ENCODE peak calls at places on chromosomes 4 and X, in six cellular contexts. X, T, N, D, C and P are unnamed samples.

GRCh38 chr4:173214661-173215060 is 46.0 kb downstream of the GALNT7 start:
- DNase-seq in X (no peak), C (no peak), T (peak), D (no peak), N (peak), P (no peak)

GRCh38 chr4:37430718-37431416 is 186.3 kb downstream of the NWD2 start:
- DNase-seq in C (no peak), D (no peak), N (no peak), X (peak), T (no peak), P (no peak)

GRCh38 chrX:45712067-45712466 is 511.4 kb upstream of the DIPK2B start:
- DNase-seq in T (no peak), N (peak), X (no peak), D (no peak), C (no peak), P (no peak)

GRCh38 chr4:53844133-53844532 is 220.3 kb downstream of the CHIC2 start:
- DNase-seq in D (no peak), T (no peak), N (no peak), X (no peak), C (no peak), P (no peak)

GRCh38 chrX:67734111-67734753 is 190.4 kb downstream of the AR start:
- DNase-seq in T (no peak), D (no peak), N (no peak), C (no peak), X (no peak), P (no peak)

GRCh38 chrX:46642145-46642544 is 68.6 kb downstream of the CHST7 start:
- DNase-seq in N (no peak), C (no peak), T (peak), X (peak), D (no peak), P (peak)

GRCh38 chrX:154751121-154751668 is 318 bp upstream of the GAB3 start:
- DNase-seq in N (no peak), D (no peak), X (no peak), T (no peak), C (peak), P (no peak)

GRCh38 chrX:113058634-113059033 is 218.0 kb upstream of the AMOT start:
- DNase-seq in C (no peak), D (no peak), X (no peak), N (peak), T (no peak), P (no peak)

GRCh38 chr4:92304073-92304472 is 307 bp downstream of the GRID2 start:
- DNase-seq in X (no peak), D (no peak), N (no peak), T (no peak), C (no peak), P (no peak)

GRCh38 chr4:111323916-111324315 is 701.0 kb upstream of the PITX2 start:
- DNase-seq in C (no peak), T (no peak), X (no peak), D (no peak), N (peak), P (no peak)

GRCh38 chrX:120251471-120252011 is 929 bp downstream of the ZBTB33 start:
- DNase-seq in T (peak), C (peak), D (no peak), X (peak), N (peak), P (no peak)

GRCh38 chr4:66736593-66736992 is 808.7 kb downstream of the CENPC start:
- DNase-seq in T (no peak), X (peak), C (no peak), N (no peak), D (no peak), P (no peak)

GRCh38 chrX:134694333-134694925 is 36.2 kb upstream of the PLAC1 start:
- DNase-seq in T (no peak), D (no peak), X (no peak), C (no peak), N (no peak), P (no peak)

GRCh38 chr4:99945718-99946345 is 586 bp downstream of the DNAJB14 start:
- DNase-seq in C (peak), T (peak), D (no peak), X (peak), N (peak), P (no peak)

GRCh38 chr4:166252487-166253402 is 379.7 kb downstream of the TLL1 start:
- DNase-seq in D (no peak), T (peak), X (peak), N (peak), C (no peak), P (no peak)

GRCh38 chr4:16079046-16079445 is 4.8 kb downstream of the PROM1 start:
- DNase-seq in T (no peak), D (no peak), X (no peak), N (peak), C (no peak), P (no peak)

GRCh38 chr4:176774852-176775251 is 17.9 kb downstream of the VEGFC start:
- DNase-seq in N (peak), C (no peak), D (no peak), X (no peak), T (no peak), P (no peak)

GRCh38 chrX:133868687-133869086 is 116.7 kb downstream of the GPC3 start:
- DNase-seq in N (no peak), D (no peak), X (no peak), C (no peak), T (no peak), P (no peak)

GRCh38 chr4:186765138-186765537 is 41.5 kb upstream of the FAT1 start:
- DNase-seq in C (peak), D (no peak), X (peak), T (peak), N (peak), P (no peak)

GRCh38 chr4:169611991-169612868 is at the start of gene NEK1:
- DNase-seq in X (peak), C (peak), T (peak), D (peak), N (peak), P (no peak)

GRCh38 chrX:56759736-56760409 is 30.8 kb downstream of the NBDY start:
- DNase-seq in C (no peak), X (no peak), T (no peak), N (no peak), D (no peak), P (no peak)

GRCh38 chr4:106058919-106059318 is 163.6 kb downstream of the NPNT start:
- DNase-seq in T (no peak), D (no peak), N (peak), C (no peak), X (no peak), P (no peak)

GRCh38 chrX:134883134-134883700 is 107.6 kb upstream of the SMIM10 start:
- DNase-seq in N (no peak), C (no peak), T (no peak), X (no peak), D (no peak), P (peak)

GRCh38 chrX:112163916-112164315 is 81.3 kb upstream of the TRPC5 start:
- DNase-seq in C (no peak), X (no peak), T (no peak), D (no peak), N (peak), P (no peak)

GRCh38 chr4:64780664-64781063 is 371.4 kb upstream of the TECRL start:
- DNase-seq in C (no peak), N (no peak), D (no peak), X (no peak), T (no peak), P (no peak)
- H3K4me3 ChIP-seq in C (no peak), N (no peak), D (no peak), X (no peak), T (no peak), P (no peak)

DNA sequence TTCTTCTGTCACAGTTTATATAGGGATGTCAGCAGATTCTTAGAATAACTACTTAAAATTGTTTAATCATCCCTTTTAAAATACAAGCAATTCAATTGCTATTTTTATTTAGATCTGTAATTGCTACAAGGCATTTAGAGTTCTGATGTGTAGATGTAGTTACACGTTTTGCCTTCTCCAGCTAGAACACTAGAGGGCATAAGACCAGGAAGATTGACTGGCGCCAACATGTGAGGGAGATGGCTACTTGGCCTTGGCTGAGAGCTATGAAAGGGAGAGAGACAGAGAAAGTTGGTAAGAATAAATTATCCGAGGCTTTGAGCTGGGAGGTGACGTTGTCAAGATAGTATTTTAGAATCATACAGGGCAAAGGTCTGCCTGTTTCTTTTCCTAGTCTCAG is 563.7 kb upstream of the PRKX start:
- DNase-seq in X (no peak), D (no peak), C (no peak), N (no peak), T (no peak), P (no peak)
- TF ChIP-seq CTCF in X (no peak), D (no peak), C (no peak), N (no peak), T (no peak), P (no peak)

DNA sequence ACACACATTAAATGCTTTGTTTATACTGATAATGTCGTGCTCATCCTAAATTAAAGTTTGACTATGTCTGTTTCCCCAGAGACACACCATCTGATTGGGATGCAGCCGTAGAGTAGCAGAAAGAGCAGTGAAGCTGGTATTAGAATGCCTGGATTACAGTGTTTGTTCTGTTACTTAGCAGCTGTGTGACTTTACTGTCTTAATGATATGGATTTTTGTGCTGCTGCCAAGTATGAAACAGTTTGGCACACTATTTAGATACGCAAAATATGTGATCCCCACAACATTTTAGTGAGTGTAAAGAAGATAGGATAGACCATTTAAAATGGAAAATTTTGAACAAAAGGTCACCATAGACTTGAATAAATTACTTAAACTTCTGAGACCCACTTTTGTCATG is 1.2 kb upstream of the CHIC1 start:
- DNase-seq in C (no peak), T (peak), X (no peak), D (no peak), N (peak), P (no peak)
- H3K4me3 ChIP-seq in C (no peak), T (no peak), X (no peak), D (no peak), N (peak), P (peak)

GRCh38 chrX:25442501-25442900 is 426.7 kb upstream of the ARX start:
- DNase-seq in D (no peak), C (no peak), X (no peak), N (no peak), T (no peak), P (no peak)
- TF ChIP-seq CTCF in D (no peak), C (no peak), X (peak), N (no peak), T (no peak), P (peak)

DNA sequence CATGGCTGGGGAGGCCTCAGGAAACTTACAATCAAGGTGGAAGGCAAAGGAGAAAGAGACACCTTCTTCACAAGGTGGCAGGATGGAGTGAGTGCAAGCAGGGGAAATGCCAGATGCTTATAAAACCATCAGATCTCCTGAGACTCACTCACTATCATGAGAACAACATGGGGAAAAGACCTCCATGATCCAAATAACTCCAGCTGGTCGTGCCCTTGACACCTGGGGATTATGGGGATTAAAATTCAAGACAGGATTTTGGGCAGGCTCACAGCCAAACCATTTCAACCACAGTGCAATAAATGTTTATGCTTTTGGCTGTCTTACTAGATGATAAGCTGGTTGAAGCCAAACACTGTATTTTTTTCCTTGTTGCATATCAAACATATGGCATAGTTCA is 1112.4 kb downstream of the STIM2 start:
- DNase-seq in N (no peak), D (no peak), C (no peak), T (no peak), X (no peak), P (no peak)
- H3K4me3 ChIP-seq in N (no peak), D (no peak), C (no peak), T (no peak), X (no peak), P (no peak)

GRCh38 chr4:128298129-128298758 is 10.6 kb upstream of the PGRMC2 start:
- DNase-seq in C (no peak), X (no peak), T (no peak), N (no peak), D (no peak), P (no peak)

GRCh38 chr4:128295255-128295654 is 7.6 kb upstream of the PGRMC2 start:
- DNase-seq in D (no peak), X (no peak), T (no peak), N (no peak), C (no peak), P (no peak)

GRCh38 chr4:128299848-128300247 is 12.2 kb upstream of the PGRMC2 start:
- DNase-seq in T (no peak), C (no peak), N (peak), D (no peak), X (no peak), P (no peak)

GRCh38 chr4:128301979-128302378 is 14.4 kb upstream of the PGRMC2 start:
- DNase-seq in N (no peak), X (no peak), C (no peak), D (no peak), T (no peak), P (no peak)

DNA sequence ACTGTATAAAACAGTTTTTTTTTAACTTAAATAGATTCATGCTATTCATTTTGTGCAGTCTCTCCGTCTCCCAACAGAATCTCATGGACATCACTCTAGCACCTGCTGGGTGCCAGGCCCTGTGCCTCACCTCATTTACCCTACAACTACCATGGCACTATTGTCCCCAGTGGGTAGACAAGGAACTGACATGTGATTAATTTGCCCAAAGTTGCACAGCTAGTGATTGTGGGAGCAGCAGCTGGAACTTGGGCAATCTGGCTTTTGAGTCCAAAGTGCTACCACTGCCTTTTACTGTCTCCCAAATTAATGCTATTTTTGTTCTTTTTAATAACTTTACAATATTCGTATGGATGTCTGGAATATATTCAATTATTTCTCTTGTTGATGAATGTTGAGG is 11.2 kb upstream of the PGRMC2 start:
- DNase-seq in C (no peak), N (no peak), D (no peak), T (no peak), X (no peak), P (no peak)
- TF ChIP-seq CTCF in C (no peak), N (no peak), D (no peak), T (no peak), X (no peak), P (no peak)